ENCODE peak calls at places on chromosomes 7 and 10, in five cellular contexts. V, U, D, M and Q are unnamed samples.
A peak's percentile ranks its signal among the peaks of the same experiment; 100 is the strongest.

GRCh38 chr7:124328774-124329173 is 295.9 kb upstream of the TMEM229A start:
- DNase-seq in U (no peak), V (no peak), M (no peak), D (no peak), Q (no peak)

GRCh38 chr7:140195859-140196258 is 19.1 kb upstream of the KDM7A start:
- DNase-seq in V (no peak), D (no peak), U (no peak), M (no peak), Q (no peak)

GRCh38 chr7:137953043-137953691 is 48.7 kb downstream of the CREB3L2 start:
- DNase-seq in V (peak; percentile 45), M (no peak), U (no peak), D (no peak), Q (no peak)

GRCh38 chr10:72622271-72622670 is 3.6 kb downstream of the MICU1 start:
- DNase-seq in U (no peak), V (peak; percentile 29), D (no peak), M (no peak), Q (no peak)

GRCh38 chr10:84938117-84938905 is 609.9 kb downstream of the CCSER2 start:
- DNase-seq in V (no peak), D (no peak), U (no peak), M (no peak), Q (no peak)

GRCh38 chr7:45181991-45182855 is 24.6 kb downstream of the RAMP3 start:
- DNase-seq in D (no peak), M (no peak), U (no peak), V (no peak), Q (no peak)

GRCh38 chr7:112006071-112006470 is 200.1 kb downstream of the DOCK4 start:
- DNase-seq in D (no peak), M (no peak), U (no peak), V (no peak), Q (no peak)

GRCh38 chr7:31648288-31648687 is 38.7 kb upstream of the PPP1R17 start:
- DNase-seq in M (no peak), D (no peak), V (peak; percentile 49), U (no peak), Q (no peak)

GRCh38 chr7:42940985-42941847 is 9.0 kb downstream of the MRPL32 start:
- DNase-seq in D (peak; percentile 84), V (peak; percentile 94), U (peak; percentile 61), M (peak; percentile 83), Q (peak; percentile 71)

GRCh38 chr7:43152696-43153095 is 40.2 kb downstream of the HECW1 start:
- DNase-seq in U (no peak), M (no peak), V (no peak), D (no peak), Q (no peak)

GRCh38 chr10:122504551-122504950 is 43.2 kb downstream of the HTRA1 start:
- DNase-seq in M (peak; percentile 86), V (no peak), U (peak; percentile 90), D (peak; percentile 38), Q (no peak)

GRCh38 chr10:86678999-86679792 is 10.9 kb downstream of the LDB3 start:
- DNase-seq in D (no peak), U (no peak), V (no peak), M (no peak), Q (no peak)

GRCh38 chr7:155255660-155256059 is 42.0 kb upstream of the INSIG1 start:
- DNase-seq in V (no peak), D (no peak), M (no peak), U (no peak), Q (no peak)

GRCh38 chr10:129501652-129502436 is 34.8 kb downstream of the MGMT start:
- DNase-seq in M (no peak), V (no peak), U (no peak), D (no peak), Q (no peak)

GRCh38 chr7:33757563-33758165 is 147.7 kb upstream of the BMPER start:
- DNase-seq in M (peak; percentile 46), U (no peak), D (peak; percentile 31), V (peak; percentile 72), Q (no peak)

GRCh38 chr7:55210716-55211115 is 154.4 kb upstream of the LANCL2 start:
- DNase-seq in U (no peak), M (no peak), D (no peak), V (no peak), Q (no peak)

GRCh38 chr7:15309891-15310290 is 251.9 kb downstream of the AGMO start:
- DNase-seq in D (no peak), V (no peak), U (no peak), M (no peak), Q (no peak)

GRCh38 chr7:15303357-15303756 is 258.5 kb downstream of the AGMO start:
- DNase-seq in U (no peak), V (no peak), M (no peak), D (no peak), Q (no peak)

GRCh38 chr7:15308831-15309230 is 253.0 kb downstream of the AGMO start:
- DNase-seq in M (no peak), D (no peak), V (no peak), U (no peak), Q (no peak)

GRCh38 chr7:15306286-15306685 is 255.5 kb downstream of the AGMO start:
- DNase-seq in D (no peak), U (no peak), M (no peak), V (no peak), Q (no peak)

DNA sequence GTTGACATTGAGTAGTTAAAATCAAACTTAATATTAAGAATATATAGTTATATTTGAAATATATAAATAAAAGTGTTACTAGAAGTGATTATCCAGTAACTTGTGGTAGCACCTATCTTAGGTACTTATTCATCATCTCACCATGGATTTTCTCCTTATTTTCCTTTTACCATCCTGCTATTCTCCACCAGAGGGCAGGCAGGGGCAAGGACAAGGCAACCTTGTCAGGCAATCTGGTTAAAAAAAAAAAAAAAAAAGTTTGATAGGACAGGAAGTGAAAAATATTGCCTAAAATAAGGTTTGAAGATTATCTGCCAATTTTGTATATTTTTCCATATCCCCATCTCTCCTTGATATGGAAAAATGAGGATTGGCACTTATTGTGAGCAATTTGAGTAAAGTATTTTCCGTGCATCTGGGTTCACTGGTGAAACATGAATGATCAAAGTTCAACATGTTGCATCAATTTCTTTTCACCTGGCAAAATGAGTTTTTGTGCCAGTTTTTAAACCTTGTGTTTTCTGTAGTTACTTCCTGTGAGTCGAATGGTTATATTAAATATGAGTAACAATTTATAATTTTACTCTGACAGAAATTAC is 256.7 kb downstream of the AGMO start:
- DNase-seq in U (peak; percentile 46), D (no peak), V (peak; percentile 77), M (peak; percentile 32), Q (no peak)
- TF ChIP-seq CTCF in U (peak; percentile 74), D (peak; percentile 71), V (peak; percentile 79), M (peak; percentile 50), Q (no peak)

GRCh38 chr10:7622969-7623368 is 43.8 kb downstream of the ITIH5 start:
- DNase-seq in V (peak; percentile 78), D (no peak), M (no peak), U (no peak), Q (no peak)

GRCh38 chr10:7625836-7626235 is 40.9 kb downstream of the ITIH5 start:
- DNase-seq in D (no peak), M (no peak), U (no peak), V (no peak), Q (no peak)

GRCh38 chr10:7626283-7626682 is 40.5 kb downstream of the ITIH5 start:
- DNase-seq in U (no peak), D (no peak), V (no peak), M (no peak), Q (no peak)

GRCh38 chr10:7625009-7625408 is 41.8 kb downstream of the ITIH5 start:
- DNase-seq in V (no peak), D (no peak), U (no peak), M (no peak), Q (no peak)
- H3K27ac ChIP-seq in V (no peak overlapping the region), D (no peak overlapping the region), U (no peak overlapping the region), M (no peak overlapping the region), Q (no peak overlapping the region)

GRCh38 chr7:129783097-129783919 is 169.5 kb downstream of the UBE2H start:
- DNase-seq in M (no peak), V (no peak), U (no peak), D (no peak), Q (no peak)
- H3K27me3 ChIP-seq in M (peaks cover 97% of the 10 kb centered on the region), V (peaks cover 86% of the 10 kb centered on the region), U (peaks cover 98% of the 10 kb centered on the region), D (peaks cover 91% of the 10 kb centered on the region), Q (peaks cover 87% of the 10 kb centered on the region)

GRCh38 chr10:89245802-89246201 is 5.8 kb downstream of the LIPA start:
- DNase-seq in V (peak; percentile 21), M (no peak), D (no peak), U (no peak), Q (no peak)
- TF ChIP-seq CTCF in V (no peak), M (no peak), D (no peak), U (no peak), Q (no peak)

DNA sequence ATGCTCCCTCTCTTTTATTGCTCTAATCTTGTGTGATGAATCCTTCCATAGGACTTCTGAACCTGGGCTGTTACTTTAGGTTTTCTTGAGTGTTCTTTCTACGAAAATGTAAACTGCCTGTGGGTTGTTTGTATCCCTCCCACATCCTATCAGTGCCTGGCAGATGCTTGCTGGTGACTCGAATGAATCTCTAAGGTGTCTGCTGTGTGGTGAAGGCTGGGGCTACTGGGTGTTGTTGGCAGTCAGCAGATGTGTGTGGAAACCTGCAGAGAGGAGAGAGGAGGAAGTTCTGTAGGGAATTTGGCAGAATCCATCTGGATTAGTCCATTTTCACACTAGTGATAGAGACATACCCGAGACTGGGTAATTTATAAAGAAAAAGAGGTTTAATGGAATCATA is 639.4 kb downstream of the CALN1 start:
- DNase-seq in D (no peak), M (no peak), U (no peak), V (no peak), Q (no peak)
- H3K27ac ChIP-seq in D (no peak overlapping the region), M (no peak overlapping the region), U (no peak overlapping the region), V (no peak overlapping the region), Q (no peak overlapping the region)

GRCh38 chr10:112986791-112987190 is 36.7 kb downstream of the TCF7L2 start:
- DNase-seq in V (no peak), U (no peak), D (no peak), M (no peak), Q (no peak)

GRCh38 chr10:112985701-112986510 is 35.9 kb downstream of the TCF7L2 start:
- DNase-seq in U (no peak), D (no peak), M (no peak), V (no peak), Q (no peak)

GRCh38 chr10:112991888-112992491 is 41.9 kb downstream of the TCF7L2 start:
- DNase-seq in U (no peak), D (no peak), V (no peak), M (no peak), Q (no peak)

GRCh38 chr10:112990271-112990670 is 40.2 kb downstream of the TCF7L2 start:
- DNase-seq in U (no peak), M (no peak), V (no peak), D (no peak), Q (no peak)

GRCh38 chr10:112988839-112989406 is 38.9 kb downstream of the TCF7L2 start:
- DNase-seq in D (no peak), M (no peak), U (no peak), V (peak; percentile 55), Q (no peak)
- H3K27me3 ChIP-seq in D (no peaks in the 10 kb centered on the region), M (no peaks in the 10 kb centered on the region), U (no peaks in the 10 kb centered on the region), V (no peaks in the 10 kb centered on the region), Q (peaks cover 46% of the 10 kb centered on the region)

DNA sequence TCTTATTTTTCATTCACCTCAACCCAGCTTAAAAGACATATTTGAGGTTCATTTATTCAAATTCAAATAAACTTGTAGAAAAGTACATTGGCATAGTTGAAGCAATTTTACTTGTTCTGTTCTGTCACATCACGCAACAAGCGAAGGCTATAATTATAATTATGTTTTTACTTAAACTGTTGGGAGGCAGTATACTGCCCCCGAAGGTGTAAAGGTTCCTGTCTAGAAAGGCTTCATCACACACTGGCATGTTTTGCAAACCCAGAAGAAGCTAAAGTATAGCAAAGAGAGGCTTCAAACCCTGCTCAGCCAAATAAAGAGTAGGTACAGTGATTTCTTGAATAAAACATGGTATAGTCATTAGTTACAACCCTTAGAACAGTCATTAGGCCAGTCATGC is 62.6 kb downstream of the CDCA7L start:
- DNase-seq in D (no peak), U (no peak), M (no peak), V (no peak), Q (no peak)
- TF ChIP-seq CTCF in D (no peak), U (no peak), M (no peak), V (peak; percentile 20), Q (no peak)